ENCODE peak calls at places on chromosomes 7 and 10, in seven cellular contexts. One of them, this sample, is unnamed.

GRCh38 chr7:1692500-1693418 is 22.7 kb downstream of the ELFN1 start:
- DNase-seq in fibroblast of lung: no peak
- DNase-seq in SK-N-SH: peak
- DNase-seq in GM23248: no peak
- DNase-seq in OCI-LY7: no peak
- DNase-seq in endothelial cell of umbilical vein: no peak
- DNase-seq in mammary epithelial cell: no peak
- DNase-seq in this sample: no peak

GRCh38 chr10:125584954-125585353 is 98.0 kb downstream of the TEX36 start:
- DNase-seq in fibroblast of lung: no peak
- DNase-seq in SK-N-SH: no peak
- DNase-seq in GM23248: no peak
- DNase-seq in OCI-LY7: no peak
- DNase-seq in endothelial cell of umbilical vein: peak
- DNase-seq in mammary epithelial cell: peak
- DNase-seq in this sample: no peak

GRCh38 chr10:65032867-65033769 is 1511.9 kb downstream of the REEP3 start:
- DNase-seq in fibroblast of lung: no peak
- DNase-seq in SK-N-SH: no peak
- DNase-seq in GM23248: no peak
- DNase-seq in OCI-LY7: no peak
- DNase-seq in endothelial cell of umbilical vein: no peak
- DNase-seq in mammary epithelial cell: no peak
- DNase-seq in this sample: no peak

GRCh38 chr7:2824026-2824677 is 20.0 kb downstream of the GNA12 start:
- DNase-seq in fibroblast of lung: no peak
- DNase-seq in SK-N-SH: no peak
- DNase-seq in GM23248: no peak
- DNase-seq in OCI-LY7: no peak
- DNase-seq in endothelial cell of umbilical vein: no peak
- DNase-seq in mammary epithelial cell: no peak
- DNase-seq in this sample: peak

GRCh38 chr10:75239391-75239790 is 3.6 kb upstream of the COMTD1 start:
- DNase-seq in fibroblast of lung: no peak
- DNase-seq in SK-N-SH: no peak
- DNase-seq in GM23248: no peak
- DNase-seq in OCI-LY7: no peak
- DNase-seq in endothelial cell of umbilical vein: no peak
- DNase-seq in mammary epithelial cell: no peak
- DNase-seq in this sample: peak

GRCh38 chr10:131421381-131421780 is 109.9 kb upstream of the TCERG1L start:
- DNase-seq in fibroblast of lung: no peak
- DNase-seq in SK-N-SH: no peak
- DNase-seq in GM23248: no peak
- DNase-seq in OCI-LY7: no peak
- DNase-seq in endothelial cell of umbilical vein: no peak
- DNase-seq in mammary epithelial cell: no peak
- DNase-seq in this sample: no peak

GRCh38 chr7:28065308-28065707 is 115.3 kb downstream of the JAZF1 start:
- DNase-seq in fibroblast of lung: no peak
- DNase-seq in SK-N-SH: no peak
- DNase-seq in GM23248: peak
- DNase-seq in OCI-LY7: no peak
- DNase-seq in endothelial cell of umbilical vein: no peak
- DNase-seq in mammary epithelial cell: no peak
- DNase-seq in this sample: no peak

GRCh38 chr10:69503001-69503895 is 52.0 kb downstream of the TSPAN15 start:
- DNase-seq in fibroblast of lung: no peak
- DNase-seq in SK-N-SH: no peak
- DNase-seq in GM23248: no peak
- DNase-seq in OCI-LY7: no peak
- DNase-seq in endothelial cell of umbilical vein: no peak
- DNase-seq in mammary epithelial cell: no peak
- DNase-seq in this sample: peak

GRCh38 chr7:66239467-66239856 is 34.3 kb downstream of the TPST1 start:
- DNase-seq in fibroblast of lung: peak
- DNase-seq in SK-N-SH: no peak
- DNase-seq in GM23248: peak
- DNase-seq in OCI-LY7: no peak
- DNase-seq in endothelial cell of umbilical vein: no peak
- DNase-seq in mammary epithelial cell: no peak
- DNase-seq in this sample: no peak

GRCh38 chr10:70809011-70809611 is 6.6 kb upstream of the SGPL1 start:
- DNase-seq in fibroblast of lung: no peak
- DNase-seq in SK-N-SH: no peak
- DNase-seq in GM23248: peak
- DNase-seq in OCI-LY7: no peak
- DNase-seq in endothelial cell of umbilical vein: no peak
- DNase-seq in mammary epithelial cell: peak
- DNase-seq in this sample: peak

GRCh38 chr7:108329514-108329913 is 126.7 kb downstream of the NRCAM start:
- DNase-seq in fibroblast of lung: no peak
- DNase-seq in SK-N-SH: no peak
- DNase-seq in GM23248: no peak
- DNase-seq in OCI-LY7: no peak
- DNase-seq in endothelial cell of umbilical vein: no peak
- DNase-seq in mammary epithelial cell: no peak
- DNase-seq in this sample: no peak

GRCh38 chr10:79185067-79185774 is 116.5 kb downstream of the ZMIZ1 start:
- DNase-seq in fibroblast of lung: peak
- DNase-seq in SK-N-SH: no peak
- DNase-seq in GM23248: peak
- DNase-seq in OCI-LY7: no peak
- DNase-seq in endothelial cell of umbilical vein: peak
- DNase-seq in mammary epithelial cell: no peak
- DNase-seq in this sample: peak

GRCh38 chr10:44395396-44395795 is 10.5 kb upstream of the CXCL12 start:
- DNase-seq in fibroblast of lung: no peak
- DNase-seq in SK-N-SH: no peak
- DNase-seq in GM23248: no peak
- DNase-seq in OCI-LY7: no peak
- DNase-seq in endothelial cell of umbilical vein: no peak
- DNase-seq in mammary epithelial cell: no peak
- DNase-seq in this sample: peak

GRCh38 chr10:131280101-131280500 is 31.4 kb downstream of the TCERG1L start:
- DNase-seq in fibroblast of lung: no peak
- DNase-seq in SK-N-SH: no peak
- DNase-seq in GM23248: no peak
- DNase-seq in OCI-LY7: no peak
- DNase-seq in endothelial cell of umbilical vein: no peak
- DNase-seq in mammary epithelial cell: no peak
- DNase-seq in this sample: no peak

GRCh38 chr7:140316165-140316661 is 82.1 kb downstream of the SLC37A3 start:
- DNase-seq in fibroblast of lung: peak
- DNase-seq in SK-N-SH: no peak
- DNase-seq in GM23248: peak
- DNase-seq in OCI-LY7: no peak
- DNase-seq in endothelial cell of umbilical vein: peak
- DNase-seq in mammary epithelial cell: peak
- DNase-seq in this sample: peak

GRCh38 chr7:106543221-106543757 is 117.7 kb downstream of the CCDC71L start:
- DNase-seq in fibroblast of lung: no peak
- DNase-seq in SK-N-SH: no peak
- DNase-seq in GM23248: no peak
- DNase-seq in OCI-LY7: no peak
- DNase-seq in endothelial cell of umbilical vein: no peak
- DNase-seq in mammary epithelial cell: no peak
- DNase-seq in this sample: peak

GRCh38 chr10:74991435-74991834 is 120.0 kb upstream of the SAMD8 start:
- DNase-seq in fibroblast of lung: no peak
- DNase-seq in SK-N-SH: peak
- DNase-seq in GM23248: peak
- DNase-seq in OCI-LY7: peak
- DNase-seq in endothelial cell of umbilical vein: no peak
- DNase-seq in mammary epithelial cell: peak
- DNase-seq in this sample: no peak

GRCh38 chr7:102994567-102994966 is 80.0 kb downstream of the FBXL13 start:
- DNase-seq in fibroblast of lung: no peak
- DNase-seq in SK-N-SH: no peak
- DNase-seq in GM23248: no peak
- DNase-seq in OCI-LY7: peak
- DNase-seq in endothelial cell of umbilical vein: no peak
- DNase-seq in mammary epithelial cell: no peak
- DNase-seq in this sample: no peak

GRCh38 chr10:75334720-75335119 is 66.8 kb downstream of the ZNF503 start:
- DNase-seq in fibroblast of lung: no peak
- DNase-seq in SK-N-SH: no peak
- DNase-seq in GM23248: no peak
- DNase-seq in OCI-LY7: no peak
- DNase-seq in endothelial cell of umbilical vein: no peak
- DNase-seq in mammary epithelial cell: no peak
- DNase-seq in this sample: peak

GRCh38 chr7:136030330-136030729 is 53.2 kb upstream of the MTPN start:
- DNase-seq in fibroblast of lung: no peak
- DNase-seq in SK-N-SH: no peak
- DNase-seq in GM23248: no peak
- DNase-seq in OCI-LY7: no peak
- DNase-seq in endothelial cell of umbilical vein: no peak
- DNase-seq in mammary epithelial cell: no peak
- DNase-seq in this sample: no peak

GRCh38 chr7:13778967-13779366 is 210.5 kb downstream of the ETV1 start:
- DNase-seq in fibroblast of lung: peak
- DNase-seq in SK-N-SH: no peak
- DNase-seq in GM23248: peak
- DNase-seq in OCI-LY7: no peak
- DNase-seq in endothelial cell of umbilical vein: no peak
- DNase-seq in mammary epithelial cell: peak
- DNase-seq in this sample: peak

GRCh38 chr7:17530741-17531417 is 232.4 kb downstream of the AHR start:
- DNase-seq in fibroblast of lung: peak
- DNase-seq in SK-N-SH: no peak
- DNase-seq in GM23248: no peak
- DNase-seq in OCI-LY7: no peak
- DNase-seq in endothelial cell of umbilical vein: peak
- DNase-seq in mammary epithelial cell: peak
- DNase-seq in this sample: peak

GRCh38 chr10:102813017-102813541 is 24.1 kb downstream of the CYP17A1 start:
- DNase-seq in fibroblast of lung: no peak
- DNase-seq in SK-N-SH: no peak
- DNase-seq in GM23248: no peak
- DNase-seq in OCI-LY7: no peak
- DNase-seq in endothelial cell of umbilical vein: no peak
- DNase-seq in mammary epithelial cell: no peak
- DNase-seq in this sample: no peak

GRCh38 chr7:45240187-45240776 is 82.7 kb downstream of the RAMP3 start:
- DNase-seq in fibroblast of lung: no peak
- DNase-seq in SK-N-SH: no peak
- DNase-seq in GM23248: no peak
- DNase-seq in OCI-LY7: no peak
- DNase-seq in endothelial cell of umbilical vein: peak
- DNase-seq in mammary epithelial cell: no peak
- DNase-seq in this sample: no peak

DNA sequence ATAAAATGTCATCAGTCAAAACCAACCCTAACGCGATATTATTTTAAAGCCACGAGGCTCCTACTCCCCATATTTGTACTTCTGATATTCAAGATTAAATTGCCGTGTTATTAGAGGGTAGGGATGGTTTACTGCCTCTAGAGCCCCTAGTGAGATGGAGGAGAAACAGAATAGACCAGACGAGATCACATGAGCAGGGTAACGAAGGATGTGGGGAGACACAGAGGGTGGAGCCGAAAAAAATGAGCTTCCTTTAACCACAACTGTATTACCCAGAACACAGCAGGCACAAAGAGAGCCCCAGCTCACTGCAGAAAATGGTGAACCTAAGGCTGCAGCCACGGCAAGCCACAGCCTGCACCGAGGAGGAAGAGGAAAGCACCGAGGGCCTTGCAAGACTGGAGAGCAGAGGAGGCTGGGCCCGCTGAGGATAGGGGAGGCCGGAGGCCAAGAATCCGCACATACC is 14.3 kb downstream of the ZC3HAV1 start:
- DNase-seq in fibroblast of lung: no peak
- DNase-seq in SK-N-SH: no peak
- DNase-seq in GM23248: no peak
- DNase-seq in OCI-LY7: peak
- DNase-seq in endothelial cell of umbilical vein: no peak
- DNase-seq in mammary epithelial cell: no peak
- DNase-seq in this sample: peak
- H2AFZ ChIP-seq in fibroblast of lung: no peak
- H2AFZ ChIP-seq in SK-N-SH: no peak
- H2AFZ ChIP-seq in GM23248: no peak
- H2AFZ ChIP-seq in OCI-LY7: peak
- H2AFZ ChIP-seq in endothelial cell of umbilical vein: no peak
- H2AFZ ChIP-seq in mammary epithelial cell: no peak
- H2AFZ ChIP-seq in this sample: peak

GRCh38 chr10:129963831-129964501 is at the start of gene EBF3:
- DNase-seq in fibroblast of lung: peak
- DNase-seq in SK-N-SH: peak
- DNase-seq in GM23248: peak
- DNase-seq in OCI-LY7: no peak
- DNase-seq in endothelial cell of umbilical vein: peak
- DNase-seq in mammary epithelial cell: peak
- DNase-seq in this sample: peak

GRCh38 chr10:129962092-129962494 is 2.0 kb downstream of the EBF3 start:
- DNase-seq in fibroblast of lung: no peak
- DNase-seq in SK-N-SH: no peak
- DNase-seq in GM23248: no peak
- DNase-seq in OCI-LY7: no peak
- DNase-seq in endothelial cell of umbilical vein: no peak
- DNase-seq in mammary epithelial cell: no peak
- DNase-seq in this sample: peak

GRCh38 chr10:129964611-129965417 is 740 bp upstream of the EBF3 start:
- DNase-seq in fibroblast of lung: no peak
- DNase-seq in SK-N-SH: no peak
- DNase-seq in GM23248: no peak
- DNase-seq in OCI-LY7: no peak
- DNase-seq in endothelial cell of umbilical vein: no peak
- DNase-seq in mammary epithelial cell: no peak
- DNase-seq in this sample: peak

GRCh38 chr10:129962558-129963075 is 1.5 kb downstream of the EBF3 start:
- DNase-seq in fibroblast of lung: no peak
- DNase-seq in SK-N-SH: no peak
- DNase-seq in GM23248: no peak
- DNase-seq in OCI-LY7: no peak
- DNase-seq in endothelial cell of umbilical vein: no peak
- DNase-seq in mammary epithelial cell: no peak
- DNase-seq in this sample: peak

GRCh38 chr10:129963076-129963830 is 821 bp downstream of the EBF3 start:
- DNase-seq in fibroblast of lung: peak
- DNase-seq in SK-N-SH: peak
- DNase-seq in GM23248: peak
- DNase-seq in OCI-LY7: no peak
- DNase-seq in endothelial cell of umbilical vein: peak
- DNase-seq in mammary epithelial cell: no peak
- DNase-seq in this sample: peak
- H3K4me3 ChIP-seq in fibroblast of lung: peak
- H3K4me3 ChIP-seq in SK-N-SH: peak
- H3K4me3 ChIP-seq in GM23248: peak
- H3K4me3 ChIP-seq in OCI-LY7: no peak
- H3K4me3 ChIP-seq in endothelial cell of umbilical vein: peak
- H3K4me3 ChIP-seq in mammary epithelial cell: peak
- H3K4me3 ChIP-seq in this sample: peak

GRCh38 chr7:138247081-138247480 is 170.8 kb downstream of the AKR1D1 start:
- DNase-seq in fibroblast of lung: peak
- DNase-seq in SK-N-SH: no peak
- DNase-seq in GM23248: no peak
- DNase-seq in OCI-LY7: no peak
- DNase-seq in endothelial cell of umbilical vein: no peak
- DNase-seq in mammary epithelial cell: no peak
- DNase-seq in this sample: no peak
- H2AFZ ChIP-seq in fibroblast of lung: no peak
- H2AFZ ChIP-seq in SK-N-SH: no peak
- H2AFZ ChIP-seq in GM23248: no peak
- H2AFZ ChIP-seq in OCI-LY7: no peak
- H2AFZ ChIP-seq in endothelial cell of umbilical vein: no peak
- H2AFZ ChIP-seq in mammary epithelial cell: no peak
- H2AFZ ChIP-seq in this sample: no peak

GRCh38 chr10:96235326-96236089 is 35.9 kb downstream of the BLNK start:
- DNase-seq in fibroblast of lung: no peak
- DNase-seq in SK-N-SH: no peak
- DNase-seq in GM23248: no peak
- DNase-seq in OCI-LY7: peak
- DNase-seq in endothelial cell of umbilical vein: no peak
- DNase-seq in mammary epithelial cell: no peak
- DNase-seq in this sample: no peak
- H3K4me3 ChIP-seq in fibroblast of lung: no peak
- H3K4me3 ChIP-seq in SK-N-SH: no peak
- H3K4me3 ChIP-seq in GM23248: no peak
- H3K4me3 ChIP-seq in OCI-LY7: no peak
- H3K4me3 ChIP-seq in endothelial cell of umbilical vein: no peak
- H3K4me3 ChIP-seq in mammary epithelial cell: no peak
- H3K4me3 ChIP-seq in this sample: no peak

This sample was measured in osteoblast.